ENCODE peak calls at places on chromosomes 7 and 10, in five cellular contexts. Z is GM04504, A is fibroblast of the aortic adventitia, I is posterior vena cava, V is kidney tubule cell. F is an unnamed sample.
A peak's percentile ranks its signal among the peaks of the same experiment; 100 is the strongest.

GRCh38 chr7:24755541-24756416 is 1.5 kb downstream of the GSDME start:
- DNase-seq in Z (no peak), I (no peak), A (no peak), V (peak; percentile 92), F (no peak)

GRCh38 chr10:86151613-86152012 is 215.0 kb downstream of the GRID1 start:
- DNase-seq in I (peak; percentile 66), A (no peak), Z (no peak), V (no peak), F (no peak)

GRCh38 chr10:36677170-36677768 is 448.1 kb upstream of the ANKRD30A start:
- DNase-seq in V (no peak), I (no peak), A (peak; percentile 73), Z (peak; percentile 26), F (no peak)

GRCh38 chr10:31011017-31011659 is 20.5 kb downstream of the ZNF438 start:
- DNase-seq in I (no peak), A (no peak), Z (no peak), V (no peak), F (no peak)

GRCh38 chr10:1070939-1071338 is 14.8 kb downstream of the WDR37 start:
- DNase-seq in A (peak; percentile 16), Z (no peak), I (no peak), V (no peak), F (no peak)

GRCh38 chr7:95335093-95335492 is 10.8 kb upstream of the PON1 start:
- DNase-seq in I (no peak), A (peak; percentile 16), V (peak; percentile 80), Z (peak; percentile 36), F (no peak)

GRCh38 chr10:130018253-130018652 is 54.2 kb upstream of the EBF3 start:
- DNase-seq in I (no peak), Z (no peak), V (peak; percentile 39), A (peak; percentile 37), F (no peak)

GRCh38 chr7:108104324-108104723 is 25.8 kb downstream of the LAMB4 start:
- DNase-seq in V (no peak), A (no peak), I (no peak), Z (no peak), F (no peak)

GRCh38 chr10:11325817-11326216 is 285.6 kb downstream of the USP6NL start:
- DNase-seq in I (no peak), A (peak; percentile 73), Z (peak; percentile 5), V (peak; percentile 4), F (no peak)

F was measured in HuH-7.